ENCODE peak calls at places on chromosomes 5 and 9, in seven cellular contexts. One of them, this sample, is unnamed.
A peak's percentile ranks its signal among the peaks of the same experiment; 100 is the strongest.

GRCh38 chr5:104498281-104498680 is 935.7 kb upstream of the NUDT12 start:
- DNase-seq in kidney: no peak
- DNase-seq in mammary epithelial cell: no peak
- DNase-seq in cardiac fibroblast: no peak
- DNase-seq in Calu3: no peak
- DNase-seq in naive thymus-derived CD8-positive, alpha-beta T cell: no peak
- DNase-seq in heart left ventricle: no peak
- DNase-seq in this sample: no peak

GRCh38 chr5:64811050-64811640 is 42.4 kb downstream of the CWC27 start:
- DNase-seq in kidney: no peak
- DNase-seq in mammary epithelial cell: peak; percentile 38
- DNase-seq in cardiac fibroblast: peak; percentile 85
- DNase-seq in Calu3: peak; percentile 7
- DNase-seq in naive thymus-derived CD8-positive, alpha-beta T cell: no peak
- DNase-seq in heart left ventricle: no peak
- DNase-seq in this sample: no peak

GRCh38 chr9:133785753-133786370 is 47.7 kb upstream of the SARDH start:
- DNase-seq in kidney: peak; percentile 43
- DNase-seq in mammary epithelial cell: no peak
- DNase-seq in cardiac fibroblast: no peak
- DNase-seq in Calu3: no peak
- DNase-seq in naive thymus-derived CD8-positive, alpha-beta T cell: no peak
- DNase-seq in heart left ventricle: no peak
- DNase-seq in this sample: no peak

GRCh38 chr5:27316283-27316675 is 277.9 kb upstream of the CDH9 start:
- DNase-seq in kidney: no peak
- DNase-seq in mammary epithelial cell: peak; percentile 33
- DNase-seq in cardiac fibroblast: peak; percentile 67
- DNase-seq in Calu3: no peak
- DNase-seq in naive thymus-derived CD8-positive, alpha-beta T cell: no peak
- DNase-seq in heart left ventricle: no peak
- DNase-seq in this sample: no peak

GRCh38 chr5:117973785-117974184 is 1014.6 kb downstream of the DTWD2 start:
- DNase-seq in kidney: no peak
- DNase-seq in mammary epithelial cell: no peak
- DNase-seq in cardiac fibroblast: no peak
- DNase-seq in Calu3: no peak
- DNase-seq in naive thymus-derived CD8-positive, alpha-beta T cell: no peak
- DNase-seq in heart left ventricle: no peak
- DNase-seq in this sample: no peak

GRCh38 chr9:115891929-115892328 is 261.7 kb upstream of the PAPPA start:
- DNase-seq in kidney: no peak
- DNase-seq in mammary epithelial cell: peak; percentile 3
- DNase-seq in cardiac fibroblast: peak; percentile 37
- DNase-seq in Calu3: no peak
- DNase-seq in naive thymus-derived CD8-positive, alpha-beta T cell: no peak
- DNase-seq in heart left ventricle: no peak
- DNase-seq in this sample: no peak

GRCh38 chr5:72292411-72292810 is 27.6 kb downstream of the MRPS27 start:
- DNase-seq in kidney: no peak
- DNase-seq in mammary epithelial cell: no peak
- DNase-seq in cardiac fibroblast: no peak
- DNase-seq in Calu3: no peak
- DNase-seq in naive thymus-derived CD8-positive, alpha-beta T cell: no peak
- DNase-seq in heart left ventricle: no peak
- DNase-seq in this sample: no peak

GRCh38 chr5:122773615-122774014 is 1.3 kb upstream of the SNX2 start:
- DNase-seq in kidney: no peak
- DNase-seq in mammary epithelial cell: no peak
- DNase-seq in cardiac fibroblast: no peak
- DNase-seq in Calu3: no peak
- DNase-seq in naive thymus-derived CD8-positive, alpha-beta T cell: no peak
- DNase-seq in heart left ventricle: no peak
- DNase-seq in this sample: no peak

GRCh38 chr5:90640484-90641059 is 82.0 kb downstream of the ADGRV1 start:
- DNase-seq in kidney: no peak
- DNase-seq in mammary epithelial cell: peak; percentile 1
- DNase-seq in cardiac fibroblast: no peak
- DNase-seq in Calu3: no peak
- DNase-seq in naive thymus-derived CD8-positive, alpha-beta T cell: no peak
- DNase-seq in heart left ventricle: no peak
- DNase-seq in this sample: no peak

This sample was measured in pancreas.